ENCODE peak calls at places on chromosomes 11 and 22, in ten cellular contexts. M is heart right ventricle, Z is HL-60, X is Peyer's patch, L is skeletal muscle cell, F is tibial nerve, Y is RWPE2, J is sigmoid colon, Q is neural progenitor cell, B is AG09309. H is an unnamed sample.

GRCh38 chr22:37181681-37182080 is 6.4 kb downstream of the C1QTNF6 start:
- DNase-seq in Z (no peak), J (no peak), F (no peak), M (no peak), B (no peak), L (no peak), Q (no peak), X (no peak), Y (no peak), H (no peak)

GRCh38 chr22:38403806-38404205 is 51.2 kb downstream of the KCNJ4 start:
- DNase-seq in Z (no peak), J (no peak), Y (peak; percentile 19), B (no peak), X (no peak), Q (no peak), L (no peak), M (no peak), F (no peak), H (no peak)

GRCh38 chr22:44913198-44913983 is 96.4 kb downstream of the PHF21B start:
- DNase-seq in J (peak; percentile 43), Y (no peak), Q (no peak), Z (no peak), F (no peak), L (no peak), B (no peak), M (no peak), X (peak; percentile 25), H (no peak)

GRCh38 chr11:32586576-32587190 is 3.1 kb downstream of the EIF3M start:
- DNase-seq in F (no peak), J (no peak), Z (no peak), X (no peak), M (no peak), Y (no peak), B (no peak), L (no peak), Q (peak; percentile 6), H (no peak)

GRCh38 chr22:26170795-26171194 is 1.5 kb downstream of the SEZ6L start:
- DNase-seq in J (no peak), Q (peak; percentile 85), F (no peak), L (no peak), B (no peak), M (peak; percentile 5), Z (no peak), Y (no peak), X (no peak), H (no peak)

GRCh38 chr11:103086461-103086860 is 5.5 kb downstream of the DCUN1D5 start:
- DNase-seq in Z (no peak), B (no peak), M (no peak), Q (no peak), L (no peak), F (no peak), J (no peak), X (no peak), Y (no peak), H (no peak)

GRCh38 chr11:104968365-104968855 is at the start of gene CASP4:
- DNase-seq in J (no peak), Y (no peak), Z (no peak), M (peak; percentile 49), L (peak; percentile 39), Q (no peak), X (peak; percentile 53), B (peak; percentile 48), F (peak; percentile 54), H (no peak)

GRCh38 chr11:69912161-69912910 is 93.1 kb upstream of the FGF3 start:
- DNase-seq in L (no peak), J (peak; percentile 61), F (no peak), X (peak; percentile 43), Z (no peak), M (no peak), Q (no peak), B (no peak), Y (peak; percentile 54), H (no peak)

GRCh38 chr11:25928076-25928475 is 403.9 kb upstream of the ANO3 start:
- DNase-seq in J (no peak), B (no peak), M (no peak), Y (no peak), Q (no peak), X (no peak), Z (no peak), F (no peak), L (no peak), H (no peak)

GRCh38 chr11:75582935-75583709 is 21.1 kb downstream of the SERPINH1 start:
- DNase-seq in M (peak; percentile 66), J (peak; percentile 87), B (no peak), F (peak; percentile 42), X (peak; percentile 69), Q (peak; percentile 90), Z (no peak), L (no peak), Y (no peak), H (no peak)

GRCh38 chr11:104668797-104669463 is 229.3 kb downstream of the CASP12 start:
- DNase-seq in J (no peak), B (peak; percentile 45), F (no peak), X (no peak), M (no peak), Y (no peak), Q (no peak), L (peak; percentile 72), Z (no peak), H (peak; percentile 66)

GRCh38 chr11:1844221-1845094 is 5.7 kb downstream of the TNNI2 start:
- DNase-seq in Q (no peak), Z (peak; percentile 69), B (no peak), L (no peak), M (peak; percentile 54), Y (no peak), X (peak; percentile 90), F (peak; percentile 38), J (no peak), H (no peak)

GRCh38 chr22:48651036-48651890 is 1176.4 kb downstream of the BRD1 start:
- DNase-seq in F (no peak), B (no peak), Z (no peak), X (no peak), Y (no peak), L (no peak), M (no peak), Q (no peak), J (no peak), H (no peak)

GRCh38 chr22:41550952-41551491 is 6.8 kb upstream of the POLR3H start:
- DNase-seq in Z (no peak), X (no peak), B (no peak), F (no peak), Q (no peak), L (no peak), M (no peak), Y (no peak), J (no peak), H (no peak)

GRCh38 chr22:46425011-46425410 is 89.5 kb downstream of the TRMU start:
- DNase-seq in F (no peak), J (no peak), Y (no peak), M (no peak), B (peak; percentile 64), Q (no peak), X (no peak), L (no peak), Z (no peak), H (peak; percentile 98)

DNA sequence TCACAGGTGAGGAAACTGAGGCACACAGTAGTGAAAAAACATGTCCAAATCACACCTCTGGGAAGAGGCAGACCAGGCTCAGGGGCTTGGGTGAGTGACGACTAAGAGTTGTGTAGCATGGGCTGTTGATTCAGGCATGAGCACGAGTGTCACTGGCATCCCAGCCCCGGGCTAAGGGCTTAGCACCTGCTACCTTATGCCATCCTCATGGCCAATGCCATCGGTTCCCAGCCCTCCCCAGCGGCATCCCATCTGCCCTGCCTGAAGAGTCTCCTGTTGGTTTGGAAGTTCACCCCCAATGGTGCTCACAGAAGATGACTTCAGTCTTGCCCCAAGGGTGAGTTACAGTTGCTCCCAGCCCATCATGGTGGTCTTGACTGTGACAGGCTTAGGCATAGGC is 22.4 kb downstream of the MB start:
- DNase-seq in B (no peak), Y (no peak), Z (no peak), F (no peak), L (no peak), M (no peak), X (no peak), Q (no peak), J (no peak), H (no peak)
- H3K4me3 ChIP-seq in B (no peak overlapping the region), Y (no peak overlapping the region), Z (no peak overlapping the region), F (no peak overlapping the region), L (no peak overlapping the region), M (no peak overlapping the region), X (no peak overlapping the region), Q (no peak overlapping the region), J (no peak overlapping the region), H (no peak overlapping the region)

GRCh38 chr22:39528080-39528661 is 4.4 kb downstream of the RPS19BP1 start:
- DNase-seq in L (no peak), Z (no peak), Q (no peak), B (no peak), Y (no peak), M (no peak), F (no peak), J (no peak), X (no peak), H (no peak)
- H3K4me3 ChIP-seq in L (no peak overlapping the region), Z (peak overlapping the region; percentile 46), Q (no peak overlapping the region), B (no peak overlapping the region), Y (no peak overlapping the region), M (no peak overlapping the region), F (peak overlapping the region; percentile 19), J (no peak overlapping the region), X (peak overlapping the region; percentile 26), H (no peak overlapping the region)

GRCh38 chr11:46655631-46656030 is 38.3 kb downstream of the ATG13 start:
- DNase-seq in J (no peak), Z (no peak), F (no peak), Q (no peak), Y (no peak), M (no peak), X (no peak), L (no peak), B (no peak), H (no peak)
- H3K4me3 ChIP-seq in J (no peak overlapping the region), Z (no peak overlapping the region), F (no peak overlapping the region), Q (no peak overlapping the region), Y (no peak overlapping the region), M (no peak overlapping the region), X (no peak overlapping the region), L (no peak overlapping the region), B (no peak overlapping the region), H (no peak overlapping the region)

GRCh38 chr11:43381802-43382201 is 23.1 kb downstream of the TTC17 start:
- DNase-seq in X (no peak), Y (no peak), Z (no peak), B (no peak), Q (no peak), M (no peak), J (no peak), F (no peak), L (no peak), H (no peak)

GRCh38 chr11:43377380-43377779 is 18.7 kb downstream of the TTC17 start:
- DNase-seq in Q (no peak), J (no peak), M (no peak), Z (no peak), F (no peak), Y (no peak), X (no peak), B (no peak), L (no peak), H (no peak)

GRCh38 chr11:43376594-43376993 is 17.9 kb downstream of the TTC17 start:
- DNase-seq in M (no peak), L (peak; percentile 66), Q (no peak), J (no peak), Z (no peak), X (no peak), Y (no peak), B (peak; percentile 23), F (no peak), H (no peak)

DNA sequence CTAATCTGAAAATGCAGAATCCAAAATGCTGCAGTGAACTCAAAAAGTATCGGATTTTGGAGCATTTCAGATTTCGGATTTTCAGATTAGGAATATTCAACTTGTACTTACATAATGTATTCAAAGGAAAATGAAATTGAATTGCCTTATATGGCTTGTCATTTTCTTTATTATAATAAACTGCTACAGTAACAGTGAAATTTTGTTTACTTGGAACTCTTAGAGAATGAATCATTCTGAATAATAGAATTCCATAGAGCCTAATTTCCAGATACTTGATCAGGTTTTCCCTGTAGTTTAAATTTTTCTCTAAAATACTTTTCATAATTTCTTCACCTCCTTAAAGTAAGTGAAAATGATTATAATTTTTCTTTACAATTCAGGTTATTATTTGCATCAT is 17.3 kb downstream of the TTC17 start:
- DNase-seq in X (no peak), J (no peak), M (no peak), Q (no peak), F (no peak), L (no peak), Y (no peak), Z (no peak), B (no peak), H (no peak)
- H3K4me3 ChIP-seq in X (no peak overlapping the region), J (no peak overlapping the region), M (no peak overlapping the region), Q (no peak overlapping the region), F (no peak overlapping the region), L (no peak overlapping the region), Y (no peak overlapping the region), Z (no peak overlapping the region), B (no peak overlapping the region), H (no peak overlapping the region)

H was measured in kidney epithelial cell.